ENCODE peak calls at places on chromosomes 2 and 18, in four cellular contexts. E is GM13977, F is T1000, S is RWPE1. U is an unnamed sample.

GRCh38 chr2:12548906-12549305 is 167.8 kb upstream of the TRIB2 start:
- DNase-seq in E (no peak), F (no peak), S (no peak), U (no peak)

GRCh38 chr2:1078326-1078885 is 127.8 kb downstream of the SNTG2 start:
- DNase-seq in E (no peak), F (no peak), S (no peak), U (no peak)

GRCh38 chr2:123808243-123808642 is 216.8 kb upstream of the CNTNAP5 start:
- DNase-seq in E (no peak), F (no peak), S (no peak), U (no peak)

GRCh38 chr2:241570961-241571581 is 12.5 kb downstream of the BOK start:
- DNase-seq in E (no peak), F (no peak), S (no peak), U (no peak)

GRCh38 chr2:232984451-232985207 is 28.4 kb downstream of the NGEF start:
- DNase-seq in E (no peak), F (no peak), S (no peak), U (no peak)

GRCh38 chr2:9675369-9676351 is 44.9 kb upstream of the YWHAQ start:
- DNase-seq in E (no peak), F (peak; percentile 58), S (peak; percentile 84), U (no peak)

GRCh38 chr18:50803579-50803978 is 16.2 kb downstream of the MRO start:
- DNase-seq in E (no peak), F (no peak), S (no peak), U (no peak)

GRCh38 chr2:158034198-158034831 is 67.4 kb upstream of the UPP2 start:
- DNase-seq in E (peak; percentile 29), F (peak; percentile 6), S (peak; percentile 52), U (no peak)

GRCh38 chr2:207408086-207408794 is 121.5 kb upstream of the CREB1 start:
- DNase-seq in E (no peak), F (no peak), S (peak; percentile 73), U (no peak)

GRCh38 chr2:174051741-174052638 is 86.8 kb upstream of the SP3 start:
- DNase-seq in E (no peak), F (peak; percentile 53), S (peak; percentile 65), U (no peak)

GRCh38 chr18:59721214-59721613 is 24.0 kb upstream of the CCBE1 start:
- DNase-seq in E (no peak), F (no peak), S (no peak), U (no peak)

GRCh38 chr2:111032721-111033532 is 87.8 kb upstream of the BCL2L11 start:
- DNase-seq in E (no peak), F (peak; percentile 2), S (peak; percentile 81), U (no peak)